ENCODE peak calls at places on chromosomes 16 and 17, in ten cellular contexts. W is MV-4-11, T is Peyer's patch, C is pancreas, L is GM12865, B is NCI-H2107, R is fibroblast of mammary gland, M is HFFc6, X is AG04450, V is fibroblast of the conjunctiva. J is an unnamed sample.

GRCh38 chr17:14308965-14309879 is 8.3 kb downstream of the HS3ST3B1 start:
- DNase-seq in B (no peak), T (peak; percentile 94), W (peak; percentile 52), L (peak; percentile 33), V (peak; percentile 90), C (peak; percentile 97), R (peak; percentile 88), M (peak; percentile 90), X (peak; percentile 78), J (peak; percentile 95)

GRCh38 chr16:77660311-77660710 is 62.0 kb upstream of the NUDT7 start:
- DNase-seq in M (no peak), W (no peak), X (peak; percentile 11), C (no peak), T (no peak), L (peak; percentile 9), R (peak; percentile 56), V (peak; percentile 23), B (no peak), J (no peak)

GRCh38 chr16:67372664-67373063 is 20.6 kb downstream of the TPPP3 start:
- DNase-seq in T (no peak), X (no peak), W (peak; percentile 50), V (no peak), R (peak; percentile 55), L (peak; percentile 21), B (no peak), M (peak; percentile 19), C (no peak), J (no peak)

GRCh38 chr17:28385037-28385797 is 13.7 kb downstream of the SARM1 start:
- DNase-seq in R (no peak), C (peak; percentile 84), M (no peak), L (no peak), T (peak; percentile 60), W (no peak), B (no peak), X (no peak), V (no peak), J (no peak)

GRCh38 chr16:30051518-30051917 is 14.0 kb upstream of the ALDOA start:
- DNase-seq in W (peak; percentile 36), M (peak; percentile 74), C (no peak), V (no peak), T (no peak), L (no peak), X (no peak), B (no peak), R (peak; percentile 60), J (no peak)

GRCh38 chr16:25051446-25052160 is 36.4 kb upstream of the ARHGAP17 start:
- DNase-seq in M (peak; percentile 18), R (peak; percentile 82), T (no peak), C (no peak), X (no peak), W (no peak), L (peak; percentile 34), V (no peak), B (no peak), J (no peak)

GRCh38 chr16:66523861-66524354 is 26.0 kb downstream of the TK2 start:
- DNase-seq in T (peak; percentile 84), M (no peak), L (peak; percentile 82), C (no peak), X (no peak), V (no peak), R (no peak), B (no peak), W (peak; percentile 95), J (no peak)

GRCh38 chr17:41613277-41614082 is 913 bp upstream of the KRT16 start:
- DNase-seq in R (no peak), C (no peak), M (no peak), V (no peak), X (no peak), T (no peak), B (no peak), L (no peak), W (no peak), J (no peak)

GRCh38 chr17:48293319-48294192 is 136.5 kb downstream of the SKAP1 start:
- DNase-seq in X (no peak), V (no peak), W (no peak), M (no peak), B (no peak), C (no peak), T (no peak), L (no peak), R (no peak), J (no peak)

GRCh38 chr17:74211141-74211928 is 2.0 kb upstream of the TTYH2 start:
- DNase-seq in B (no peak), T (no peak), W (peak; percentile 46), C (peak; percentile 19), L (peak; percentile 36), V (no peak), R (peak; percentile 52), X (no peak), M (no peak), J (no peak)

GRCh38 chr16:56115817-56116576 is 75.3 kb upstream of the GNAO1 start:
- DNase-seq in M (no peak), R (no peak), L (no peak), B (no peak), V (no peak), W (no peak), C (no peak), T (no peak), X (no peak), J (no peak)

GRCh38 chr17:11251561-11252107 is 10.6 kb downstream of the SHISA6 start:
- DNase-seq in C (no peak), L (no peak), W (no peak), M (no peak), T (no peak), X (no peak), R (no peak), B (no peak), V (no peak), J (no peak)

GRCh38 chr17:7380321-7380720 is 568 bp upstream of the TNK1 start:
- DNase-seq in B (no peak), W (no peak), V (peak; percentile 53), X (no peak), C (peak; percentile 79), M (peak; percentile 18), T (peak; percentile 57), R (no peak), L (no peak), J (no peak)

GRCh38 chr17:1762906-1763829 is 1.3 kb downstream of the SERPINF1 start:
- DNase-seq in X (peak; percentile 43), W (peak; percentile 70), V (peak; percentile 87), B (no peak), T (peak; percentile 75), R (peak; percentile 94), M (peak; percentile 28), C (no peak), L (no peak), J (no peak)

GRCh38 chr17:20825539-20825938 is 217.3 kb downstream of the USP22 start:
- DNase-seq in R (no peak), X (no peak), B (no peak), V (no peak), W (peak; percentile 69), L (no peak), M (no peak), C (no peak), T (no peak), J (no peak)

GRCh38 chr17:56244268-56244890 is 91.1 kb downstream of the ANKFN1 start:
- DNase-seq in W (no peak), M (no peak), L (peak; percentile 7), R (no peak), X (no peak), B (no peak), T (no peak), C (no peak), V (no peak), J (no peak)